ENCODE peak calls at places on chromosome 2, in five cellular contexts. One of them, this sample, is unnamed.

GRCh38 chr2:203033395-203033794 is 18.7 kb downstream of the NBEAL1 start:
- DNase-seq in T-helper 2 cell: no peak
- DNase-seq in AG04450: no peak
- DNase-seq in Peyer's patch: no peak
- DNase-seq in activated CD4-positive, alpha-beta T cell treated with anti-CD3 and anti-CD28 coated beads, Interleukin-2, amount 10 ng/mL, durations not matched to agents 7 days and 5 days: no peak
- DNase-seq in this sample: no peak

GRCh38 chr2:228876296-228876695 is 394.8 kb downstream of the PID1 start:
- DNase-seq in activated CD4-positive, alpha-beta T cell treated with anti-CD3 and anti-CD28 coated beads, Interleukin-2, amount 10 ng/mL, durations not matched to agents 7 days and 5 days: no peak
- DNase-seq in AG04450: no peak
- DNase-seq in T-helper 2 cell: no peak
- DNase-seq in Peyer's patch: no peak
- DNase-seq in this sample: no peak

GRCh38 chr2:38524580-38524979 is 78.1 kb downstream of the HNRNPLL start:
- DNase-seq in Peyer's patch: no peak
- DNase-seq in AG04450: no peak
- DNase-seq in activated CD4-positive, alpha-beta T cell treated with anti-CD3 and anti-CD28 coated beads, Interleukin-2, amount 10 ng/mL, durations not matched to agents 7 days and 5 days: no peak
- DNase-seq in T-helper 2 cell: no peak
- DNase-seq in this sample: no peak

GRCh38 chr2:73685770-73686438 is 43.7 kb upstream of the NAT8 start:
- DNase-seq in Peyer's patch: no peak
- DNase-seq in activated CD4-positive, alpha-beta T cell treated with anti-CD3 and anti-CD28 coated beads, Interleukin-2, amount 10 ng/mL, durations not matched to agents 7 days and 5 days: no peak
- DNase-seq in T-helper 2 cell: no peak
- DNase-seq in AG04450: no peak
- DNase-seq in this sample: no peak

GRCh38 chr2:234386971-234387370 is 109.9 kb downstream of the ARL4C start:
- DNase-seq in activated CD4-positive, alpha-beta T cell treated with anti-CD3 and anti-CD28 coated beads, Interleukin-2, amount 10 ng/mL, durations not matched to agents 7 days and 5 days: no peak
- DNase-seq in T-helper 2 cell: no peak
- DNase-seq in AG04450: no peak
- DNase-seq in Peyer's patch: no peak
- DNase-seq in this sample: no peak

GRCh38 chr2:191376981-191377629 is 131.9 kb downstream of the MYO1B start:
- DNase-seq in Peyer's patch: peak
- DNase-seq in AG04450: peak
- DNase-seq in T-helper 2 cell: no peak
- DNase-seq in activated CD4-positive, alpha-beta T cell treated with anti-CD3 and anti-CD28 coated beads, Interleukin-2, amount 10 ng/mL, durations not matched to agents 7 days and 5 days: no peak
- DNase-seq in this sample: peak

GRCh38 chr2:101775092-101775491 is 77.6 kb downstream of the MAP4K4 start:
- DNase-seq in activated CD4-positive, alpha-beta T cell treated with anti-CD3 and anti-CD28 coated beads, Interleukin-2, amount 10 ng/mL, durations not matched to agents 7 days and 5 days: no peak
- DNase-seq in T-helper 2 cell: no peak
- DNase-seq in Peyer's patch: no peak
- DNase-seq in AG04450: no peak
- DNase-seq in this sample: no peak

GRCh38 chr2:241194811-241195210 is 6.3 kb downstream of the ANO7 start:
- DNase-seq in AG04450: no peak
- DNase-seq in Peyer's patch: no peak
- DNase-seq in T-helper 2 cell: no peak
- DNase-seq in activated CD4-positive, alpha-beta T cell treated with anti-CD3 and anti-CD28 coated beads, Interleukin-2, amount 10 ng/mL, durations not matched to agents 7 days and 5 days: no peak
- DNase-seq in this sample: no peak

GRCh38 chr2:88127888-88128653 is at the start of gene FABP1:
- DNase-seq in T-helper 2 cell: no peak
- DNase-seq in AG04450: no peak
- DNase-seq in activated CD4-positive, alpha-beta T cell treated with anti-CD3 and anti-CD28 coated beads, Interleukin-2, amount 10 ng/mL, durations not matched to agents 7 days and 5 days: no peak
- DNase-seq in Peyer's patch: no peak
- DNase-seq in this sample: no peak

GRCh38 chr2:129203315-129203714 is 776.2 kb upstream of the RAB6C start:
- DNase-seq in T-helper 2 cell: no peak
- DNase-seq in AG04450: no peak
- DNase-seq in Peyer's patch: no peak
- DNase-seq in activated CD4-positive, alpha-beta T cell treated with anti-CD3 and anti-CD28 coated beads, Interleukin-2, amount 10 ng/mL, durations not matched to agents 7 days and 5 days: no peak
- DNase-seq in this sample: no peak

GRCh38 chr2:187502467-187502866 is 51.8 kb downstream of the TFPI start:
- DNase-seq in AG04450: no peak
- DNase-seq in activated CD4-positive, alpha-beta T cell treated with anti-CD3 and anti-CD28 coated beads, Interleukin-2, amount 10 ng/mL, durations not matched to agents 7 days and 5 days: no peak
- DNase-seq in T-helper 2 cell: no peak
- DNase-seq in Peyer's patch: no peak
- DNase-seq in this sample: no peak

GRCh38 chr2:127525692-127526141 is 572 bp downstream of the IWS1 start:
- DNase-seq in T-helper 2 cell: no peak
- DNase-seq in activated CD4-positive, alpha-beta T cell treated with anti-CD3 and anti-CD28 coated beads, Interleukin-2, amount 10 ng/mL, durations not matched to agents 7 days and 5 days: peak
- DNase-seq in AG04450: no peak
- DNase-seq in Peyer's patch: peak
- DNase-seq in this sample: no peak

This sample was measured in amniotic stem cell.